ENCODE peak calls at places on chromosomes 12 and 14, in ten cellular contexts. One of them, this sample, is unnamed.
A peak's percentile ranks its signal among the peaks of the same experiment; 100 is the strongest.

GRCh38 chr12:98999569-98999968 is 354.5 kb downstream of the APAF1 start:
- DNase-seq in activated naive CD4-positive, alpha-beta T cell: no peak
- DNase-seq in heart left ventricle: no peak
- DNase-seq in activated CD4-positive, alpha-beta memory T cell treated with anti-CD3 and anti-CD28 coated beads for 36 hours: no peak
- DNase-seq in NCI-H1436: no peak
- DNase-seq in mucosa of descending colon: no peak
- DNase-seq in iPS DF 19.7: no peak
- DNase-seq in stimulated activated CD8-positive, alpha-beta memory T cell treated with anti-CD3 and anti-CD28 coated beads, Interleukin-7, amount 100 ng/mL, for 1 hour: no peak
- DNase-seq in NCI-H748 treated with DMSO at 0.1 percent for 48 hours: no peak
- DNase-seq in aorta: no peak
- DNase-seq in this sample: no peak

GRCh38 chr12:6337958-6338406 is 3.9 kb downstream of the TNFRSF1A start:
- DNase-seq in mucosa of descending colon: no peak
- DNase-seq in activated CD4-positive, alpha-beta memory T cell treated with anti-CD3 and anti-CD28 coated beads for 36 hours: no peak
- DNase-seq in NCI-H748 treated with DMSO at 0.1 percent for 48 hours: no peak
- DNase-seq in NCI-H1436: no peak
- DNase-seq in heart left ventricle: no peak
- DNase-seq in iPS DF 19.7: no peak
- DNase-seq in activated naive CD4-positive, alpha-beta T cell: no peak
- DNase-seq in aorta: no peak
- DNase-seq in stimulated activated CD8-positive, alpha-beta memory T cell treated with anti-CD3 and anti-CD28 coated beads, Interleukin-7, amount 100 ng/mL, for 1 hour: no peak
- DNase-seq in this sample: no peak

GRCh38 chr14:72826039-72826438 is 67.9 kb downstream of the DPF3 start:
- DNase-seq in heart left ventricle: no peak
- DNase-seq in iPS DF 19.7: no peak
- DNase-seq in aorta: no peak
- DNase-seq in stimulated activated CD8-positive, alpha-beta memory T cell treated with anti-CD3 and anti-CD28 coated beads, Interleukin-7, amount 100 ng/mL, for 1 hour: no peak
- DNase-seq in NCI-H1436: no peak
- DNase-seq in activated naive CD4-positive, alpha-beta T cell: no peak
- DNase-seq in mucosa of descending colon: no peak
- DNase-seq in activated CD4-positive, alpha-beta memory T cell treated with anti-CD3 and anti-CD28 coated beads for 36 hours: no peak
- DNase-seq in NCI-H748 treated with DMSO at 0.1 percent for 48 hours: no peak
- DNase-seq in this sample: no peak

GRCh38 chr14:45426685-45427282 is 173.8 kb upstream of the MIS18BP1 start:
- DNase-seq in activated CD4-positive, alpha-beta memory T cell treated with anti-CD3 and anti-CD28 coated beads for 36 hours: no peak
- DNase-seq in aorta: no peak
- DNase-seq in mucosa of descending colon: no peak
- DNase-seq in NCI-H748 treated with DMSO at 0.1 percent for 48 hours: peak; percentile 65
- DNase-seq in stimulated activated CD8-positive, alpha-beta memory T cell treated with anti-CD3 and anti-CD28 coated beads, Interleukin-7, amount 100 ng/mL, for 1 hour: no peak
- DNase-seq in heart left ventricle: no peak
- DNase-seq in iPS DF 19.7: peak; percentile 70
- DNase-seq in NCI-H1436: peak; percentile 39
- DNase-seq in activated naive CD4-positive, alpha-beta T cell: no peak
- DNase-seq in this sample: peak; percentile 1

GRCh38 chr14:61435563-61436337 is 114.4 kb downstream of the PRKCH start:
- DNase-seq in mucosa of descending colon: no peak
- DNase-seq in heart left ventricle: no peak
- DNase-seq in activated naive CD4-positive, alpha-beta T cell: no peak
- DNase-seq in NCI-H748 treated with DMSO at 0.1 percent for 48 hours: no peak
- DNase-seq in aorta: no peak
- DNase-seq in activated CD4-positive, alpha-beta memory T cell treated with anti-CD3 and anti-CD28 coated beads for 36 hours: no peak
- DNase-seq in iPS DF 19.7: no peak
- DNase-seq in stimulated activated CD8-positive, alpha-beta memory T cell treated with anti-CD3 and anti-CD28 coated beads, Interleukin-7, amount 100 ng/mL, for 1 hour: no peak
- DNase-seq in NCI-H1436: no peak
- DNase-seq in this sample: no peak

GRCh38 chr14:88831285-88831684 is 6.8 kb downstream of the TTC8 start:
- DNase-seq in activated naive CD4-positive, alpha-beta T cell: no peak
- DNase-seq in iPS DF 19.7: no peak
- DNase-seq in NCI-H1436: no peak
- DNase-seq in mucosa of descending colon: no peak
- DNase-seq in aorta: no peak
- DNase-seq in stimulated activated CD8-positive, alpha-beta memory T cell treated with anti-CD3 and anti-CD28 coated beads, Interleukin-7, amount 100 ng/mL, for 1 hour: no peak
- DNase-seq in NCI-H748 treated with DMSO at 0.1 percent for 48 hours: no peak
- DNase-seq in heart left ventricle: no peak
- DNase-seq in activated CD4-positive, alpha-beta memory T cell treated with anti-CD3 and anti-CD28 coated beads for 36 hours: no peak
- DNase-seq in this sample: peak; percentile 32

GRCh38 chr14:70901218-70901772 is 6.0 kb upstream of the PCNX1 start:
- DNase-seq in activated CD4-positive, alpha-beta memory T cell treated with anti-CD3 and anti-CD28 coated beads for 36 hours: no peak
- DNase-seq in iPS DF 19.7: no peak
- DNase-seq in NCI-H748 treated with DMSO at 0.1 percent for 48 hours: no peak
- DNase-seq in aorta: no peak
- DNase-seq in activated naive CD4-positive, alpha-beta T cell: no peak
- DNase-seq in heart left ventricle: no peak
- DNase-seq in mucosa of descending colon: no peak
- DNase-seq in stimulated activated CD8-positive, alpha-beta memory T cell treated with anti-CD3 and anti-CD28 coated beads, Interleukin-7, amount 100 ng/mL, for 1 hour: no peak
- DNase-seq in NCI-H1436: no peak
- DNase-seq in this sample: no peak

GRCh38 chr12:48817957-48818830 is at the start of gene CACNB3:
- DNase-seq in mucosa of descending colon: peak; percentile 90
- DNase-seq in NCI-H748 treated with DMSO at 0.1 percent for 48 hours: peak; percentile 66
- DNase-seq in iPS DF 19.7: no peak
- DNase-seq in aorta: peak; percentile 90
- DNase-seq in heart left ventricle: peak; percentile 80
- DNase-seq in activated naive CD4-positive, alpha-beta T cell: peak; percentile 69
- DNase-seq in stimulated activated CD8-positive, alpha-beta memory T cell treated with anti-CD3 and anti-CD28 coated beads, Interleukin-7, amount 100 ng/mL, for 1 hour: peak; percentile 64
- DNase-seq in NCI-H1436: peak; percentile 87
- DNase-seq in activated CD4-positive, alpha-beta memory T cell treated with anti-CD3 and anti-CD28 coated beads for 36 hours: peak; percentile 87
- DNase-seq in this sample: no peak

GRCh38 chr14:75298187-75298985 is 19.8 kb downstream of the FOS start:
- DNase-seq in activated CD4-positive, alpha-beta memory T cell treated with anti-CD3 and anti-CD28 coated beads for 36 hours: no peak
- DNase-seq in iPS DF 19.7: no peak
- DNase-seq in stimulated activated CD8-positive, alpha-beta memory T cell treated with anti-CD3 and anti-CD28 coated beads, Interleukin-7, amount 100 ng/mL, for 1 hour: no peak
- DNase-seq in NCI-H1436: no peak
- DNase-seq in mucosa of descending colon: peak; percentile 70
- DNase-seq in heart left ventricle: no peak
- DNase-seq in aorta: peak; percentile 79
- DNase-seq in activated naive CD4-positive, alpha-beta T cell: no peak
- DNase-seq in NCI-H748 treated with DMSO at 0.1 percent for 48 hours: no peak
- DNase-seq in this sample: no peak